ENCODE peak calls at places on chromosomes 13 and 19, in seven cellular contexts. Y, W, X, I, N, R and G are unnamed samples.

GRCh38 chr19:43625918-43626579 is 6.6 kb upstream of the ZNF428 start:
- DNase-seq in Y (no peak), W (no peak), X (peak), I (peak), N (peak), R (no peak), G (no peak)

GRCh38 chr13:32538234-32538620 is 368 bp downstream of the N4BP2L2 start:
- DNase-seq in Y (no peak), W (peak), X (peak), I (no peak), N (peak), R (peak), G (peak)

GRCh38 chr13:97364031-97364430 is 69.9 kb upstream of the RAP2A start:
- DNase-seq in Y (no peak), W (no peak), X (no peak), I (no peak), N (no peak), R (no peak), G (no peak)

GRCh38 chr19:18851673-18852325 is 20.0 kb downstream of the UPF1 start:
- DNase-seq in Y (no peak), W (peak), X (no peak), I (no peak), N (no peak), R (no peak), G (no peak)

GRCh38 chr13:109205315-109205714 is 575.9 kb downstream of the MYO16 start:
- DNase-seq in Y (no peak), W (no peak), X (no peak), I (no peak), N (no peak), R (no peak), G (no peak)

GRCh38 chr13:30257433-30258099 is 49.8 kb downstream of the KATNAL1 start:
- DNase-seq in Y (no peak), W (no peak), X (no peak), I (no peak), N (peak), R (peak), G (no peak)

GRCh38 chr13:98155475-98156111 is 12.7 kb downstream of the FARP1 start:
- DNase-seq in Y (peak), W (no peak), X (peak), I (no peak), N (no peak), R (no peak), G (no peak)

GRCh38 chr19:29858621-29859020 is 46.8 kb downstream of the CCNE1 start:
- DNase-seq in Y (no peak), W (no peak), X (no peak), I (no peak), N (no peak), R (no peak), G (no peak)

GRCh38 chr13:28820099-28821051 is at the start of gene MTUS2:
- DNase-seq in Y (no peak), W (no peak), X (no peak), I (peak), N (peak), R (no peak), G (no peak)

GRCh38 chr19:1250374-1251232 is 2.2 kb downstream of the MIDN start:
- DNase-seq in Y (no peak), W (peak), X (peak), I (no peak), N (peak), R (no peak), G (no peak)

GRCh38 chr19:47723573-47723923 is 10.3 kb downstream of the EHD2 start:
- DNase-seq in Y (peak), W (peak), X (peak), I (peak), N (no peak), R (peak), G (peak)

GRCh38 chr13:29369060-29369743 is 226.3 kb downstream of the SLC7A1 start:
- DNase-seq in Y (peak), W (no peak), X (peak), I (peak), N (peak), R (no peak), G (no peak)

GRCh38 chr13:113812140-113813036 is 51.5 kb downstream of the GAS6 start:
- DNase-seq in Y (no peak), W (no peak), X (no peak), I (no peak), N (no peak), R (no peak), G (no peak)

GRCh38 chr13:41590122-41590521 is 132.8 kb downstream of the RGCC start:
- DNase-seq in Y (peak), W (no peak), X (no peak), I (no peak), N (no peak), R (no peak), G (no peak)

GRCh38 chr13:110417537-110417908 is 110.4 kb downstream of the COL4A2 start:
- DNase-seq in Y (no peak), W (no peak), X (no peak), I (no peak), N (no peak), R (no peak), G (no peak)

GRCh38 chr13:110416131-110416584 is 109.1 kb downstream of the COL4A2 start:
- DNase-seq in Y (no peak), W (no peak), X (peak), I (no peak), N (no peak), R (no peak), G (no peak)

GRCh38 chr13:110413311-110414040 is 106.4 kb downstream of the COL4A2 start:
- DNase-seq in Y (no peak), W (no peak), X (no peak), I (no peak), N (no peak), R (no peak), G (no peak)

GRCh38 chr13:110414283-110414682 is 107.2 kb downstream of the COL4A2 start:
- DNase-seq in Y (no peak), W (no peak), X (no peak), I (no peak), N (no peak), R (no peak), G (no peak)

GRCh38 chr13:110415669-110416068 is 108.6 kb downstream of the COL4A2 start:
- DNase-seq in Y (peak), W (no peak), X (peak), I (peak), N (no peak), R (no peak), G (no peak)
- TF ChIP-seq CTCF in Y (peak), W (no peak), X (no peak), I (no peak), N (no peak), R (peak), G (no peak)

GRCh38 chr13:37067874-37068273 is 8.4 kb upstream of the SUPT20H start:
- DNase-seq in Y (no peak), W (no peak), X (no peak), I (no peak), N (no peak), R (no peak), G (no peak)

GRCh38 chr13:37070145-37070695 is 10.7 kb upstream of the SUPT20H start:
- DNase-seq in Y (no peak), W (no peak), X (no peak), I (no peak), N (no peak), R (no peak), G (no peak)

GRCh38 chr13:37069597-37070103 is 10.2 kb upstream of the SUPT20H start:
- DNase-seq in Y (no peak), W (no peak), X (no peak), I (no peak), N (no peak), R (no peak), G (no peak)

GRCh38 chr13:37070956-37071355 is 11.5 kb upstream of the SUPT20H start:
- DNase-seq in Y (no peak), W (no peak), X (peak), I (no peak), N (no peak), R (no peak), G (no peak)

GRCh38 chr13:37068962-37069361 is 9.5 kb upstream of the SUPT20H start:
- DNase-seq in Y (peak), W (no peak), X (peak), I (no peak), N (no peak), R (no peak), G (no peak)
- TF ChIP-seq CTCF in Y (peak), W (no peak), X (peak), I (no peak), N (peak), R (peak), G (no peak)

DNA sequence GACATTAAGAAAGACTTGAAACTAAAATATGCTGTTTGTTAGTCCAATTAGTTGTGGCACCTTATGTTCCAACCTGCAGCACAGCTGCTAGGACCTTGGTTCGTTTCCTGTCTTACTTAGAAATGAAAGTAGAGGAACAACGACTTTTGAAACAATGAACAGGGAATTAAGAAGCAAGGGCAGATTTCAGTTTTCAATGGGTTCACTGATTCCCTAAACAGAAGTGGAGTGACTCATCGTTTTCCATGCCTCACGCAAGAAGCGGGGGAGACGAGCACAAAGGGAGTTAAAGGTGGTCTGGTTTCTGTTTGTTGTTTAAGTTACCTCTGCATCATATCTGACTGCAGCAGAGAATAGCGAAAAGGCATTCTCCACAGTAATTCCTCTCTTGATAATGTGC is 44.8 kb downstream of the PHF11 start:
- DNase-seq in Y (peak), W (no peak), X (peak), I (no peak), N (peak), R (no peak), G (no peak)
- TF ChIP-seq CTCF in Y (no peak), W (no peak), X (no peak), I (no peak), N (no peak), R (no peak), G (no peak)

DNA sequence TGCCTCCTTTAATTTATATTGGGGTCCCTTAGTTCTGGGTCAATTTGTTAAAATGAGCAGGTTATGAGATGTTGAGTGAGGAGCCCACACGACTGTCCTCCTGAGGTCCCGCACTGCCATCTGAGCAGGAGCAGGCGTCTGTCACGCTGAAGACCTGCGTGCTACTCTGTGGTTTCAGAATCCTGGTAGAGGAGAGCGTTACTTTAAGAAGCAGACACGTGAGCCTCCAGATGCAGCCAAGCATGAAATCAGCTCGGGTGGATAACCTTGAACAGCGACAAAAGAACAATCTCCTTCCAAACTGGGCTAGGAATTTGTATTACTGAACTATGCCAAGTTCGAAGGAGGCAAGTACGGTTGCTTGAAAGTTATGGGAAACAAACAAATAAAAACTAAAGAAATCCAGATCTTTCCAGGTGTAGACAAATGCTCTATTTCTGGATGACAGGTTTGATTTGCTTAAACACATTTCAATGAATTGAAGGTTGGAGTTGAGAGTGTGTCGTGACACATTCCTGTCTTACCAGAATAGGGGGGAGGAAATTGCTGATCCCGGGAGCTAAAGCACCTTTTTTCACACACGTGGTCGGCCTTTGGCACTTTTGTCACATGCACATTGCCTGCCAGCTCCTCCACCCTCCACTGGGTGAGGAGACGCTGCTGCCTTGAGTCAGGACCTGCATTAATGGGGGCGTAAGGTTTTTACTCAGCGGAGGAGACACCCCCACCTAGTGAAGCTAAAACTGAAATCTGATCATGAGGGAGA is 945.5 kb upstream of the SLC10A2 start:
- DNase-seq in Y (peak), W (no peak), X (no peak), I (no peak), N (peak), R (no peak), G (no peak)
- TF ChIP-seq CTCF in Y (no peak), W (no peak), X (no peak), I (no peak), N (no peak), R (no peak), G (no peak)

GRCh38 chr19:28358604-28359003 is 854.3 kb downstream of the UQCRFS1 start:
- DNase-seq in Y (no peak), W (no peak), X (no peak), I (no peak), N (peak), R (no peak), G (no peak)

GRCh38 chr19:28359819-28360414 is 853.0 kb downstream of the UQCRFS1 start:
- DNase-seq in Y (no peak), W (no peak), X (no peak), I (no peak), N (no peak), R (no peak), G (no peak)
- TF ChIP-seq CTCF in Y (no peak), W (no peak), X (no peak), I (no peak), N (no peak), R (no peak), G (no peak)

GRCh38 chr19:17775245-17775927 is 19.6 kb upstream of the B3GNT3 start:
- DNase-seq in Y (peak), W (no peak), X (peak), I (peak), N (peak), R (no peak), G (no peak)
- TF ChIP-seq CTCF in Y (peak), W (peak), X (peak), I (peak), N (peak), R (peak), G (peak)

DNA sequence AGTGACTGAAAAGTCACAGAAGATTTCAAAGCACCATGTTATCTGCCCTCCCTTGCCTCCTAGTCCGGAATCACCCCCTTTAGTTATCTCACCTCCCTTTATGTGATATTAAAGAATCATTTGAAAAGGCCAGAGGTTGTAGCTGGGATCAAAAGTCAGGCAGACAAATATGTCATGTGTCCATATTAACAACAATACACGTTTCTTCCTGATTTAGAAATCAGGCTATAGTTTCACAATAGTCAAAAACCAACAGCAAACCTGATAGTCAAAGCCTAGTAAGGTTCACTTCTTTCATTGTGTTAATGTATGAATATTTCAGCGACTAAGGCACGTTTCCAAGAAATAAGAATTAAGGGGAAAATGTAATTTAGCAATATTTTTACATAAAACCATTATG is 326.7 kb downstream of the ITGBL1 start:
- DNase-seq in Y (no peak), W (no peak), X (no peak), I (no peak), N (no peak), R (no peak), G (no peak)
- TF ChIP-seq CTCF in Y (no peak), W (no peak), X (no peak), I (no peak), N (no peak), R (no peak), G (no peak)

DNA sequence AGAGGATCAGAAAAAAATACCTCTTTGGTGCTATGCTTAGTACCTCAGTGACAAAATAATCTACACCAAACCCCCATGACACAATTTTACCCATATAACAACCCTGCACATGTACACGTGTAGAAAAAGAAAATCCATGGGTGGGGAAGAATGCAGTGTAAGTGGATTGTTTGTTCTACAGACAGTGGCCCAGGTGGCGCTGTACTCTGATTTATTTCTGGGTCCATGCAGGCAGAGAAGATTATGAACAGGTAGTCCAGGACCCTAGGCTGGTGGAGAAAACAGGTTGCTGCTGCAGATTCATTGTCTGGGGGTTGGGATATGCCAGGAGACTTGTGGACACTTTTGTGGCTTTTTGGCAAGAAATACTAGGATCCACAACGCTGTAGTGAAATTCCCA is 9.1 kb downstream of the ZNF100 start:
- DNase-seq in Y (no peak), W (no peak), X (no peak), I (no peak), N (no peak), R (no peak), G (no peak)
- TF ChIP-seq CTCF in Y (no peak), W (no peak), X (no peak), I (no peak), N (no peak), R (no peak), G (no peak)